ENCODE peak calls at places on chromosome 3, in five cellular contexts. I is right atrium auricular region; K is activated T-cell treated with anti-CD3 and anti-CD28 coated beads, Interleukin-2, amount 50 U/mL, for 1 hour; Q is foreskin keratinocyte; B is Right ventricle myocardium superior. V is an unnamed sample.

GRCh38 chr3:42192334-42193200 is 73.4 kb downstream of the CCK start:
- DNase-seq in I (no peak), K (no peak), Q (no peak), B (no peak), V (no peak)

GRCh38 chr3:16382852-16383251 is 117.8 kb downstream of the OXNAD1 start:
- DNase-seq in I (no peak), K (no peak), Q (no peak), B (no peak), V (no peak)

GRCh38 chr3:169914321-169914720 is 2.9 kb downstream of the SAMD7 start:
- DNase-seq in I (no peak), K (no peak), Q (no peak), B (no peak), V (no peak)

GRCh38 chr3:46695962-46696922 is 2.8 kb upstream of the ALS2CL start:
- DNase-seq in I (no peak), K (no peak), Q (no peak), B (peak; percentile 78), V (no peak)

GRCh38 chr3:98966862-98967554 is 65.5 kb upstream of the DCBLD2 start:
- DNase-seq in I (no peak), K (no peak), Q (no peak), B (no peak), V (no peak)

GRCh38 chr3:22887664-22888291 is 315.3 kb upstream of the UBE2E2 start:
- DNase-seq in I (no peak), K (no peak), Q (no peak), B (no peak), V (no peak)

GRCh38 chr3:196076721-196077120 is 5.2 kb downstream of the TFRC start:
- DNase-seq in I (no peak), K (no peak), Q (no peak), B (no peak), V (no peak)

GRCh38 chr3:111721702-111722205 is 126.6 kb upstream of the ZBED2 start:
- DNase-seq in I (no peak), K (no peak), Q (no peak), B (no peak), V (no peak)

GRCh38 chr3:60610441-60611112 is 640.7 kb downstream of the FHIT start:
- DNase-seq in I (peak; percentile 87), K (no peak), Q (no peak), B (peak; percentile 87), V (no peak)

GRCh38 chr3:131708216-131708615 is 205.4 kb upstream of the MRPL3 start:
- DNase-seq in I (no peak), K (no peak), Q (no peak), B (no peak), V (no peak)

GRCh38 chr3:66816110-66816761 is 181.9 kb upstream of the KBTBD8 start:
- DNase-seq in I (no peak), K (no peak), Q (no peak), B (no peak), V (no peak)

GRCh38 chr3:149792485-149793270 is at the start of gene ANKUB1:
- DNase-seq in I (no peak), K (no peak), Q (no peak), B (no peak), V (no peak)

GRCh38 chr3:178545337-178545736 is 9.1 kb downstream of the KCNMB2 start:
- DNase-seq in I (no peak), K (no peak), Q (no peak), B (no peak), V (no peak)

GRCh38 chr3:194000100-194000499 is 135.8 kb upstream of the HES1 start:
- DNase-seq in I (no peak), K (no peak), Q (no peak), B (no peak), V (no peak)

GRCh38 chr3:118137783-118138182 is 896.9 kb downstream of the IGSF11 start:
- DNase-seq in I (no peak), K (no peak), Q (no peak), B (no peak), V (no peak)

GRCh38 chr3:97658670-97659285 is 105.8 kb upstream of the ARL6 start:
- DNase-seq in I (no peak), K (no peak), Q (no peak), B (no peak), V (no peak)

GRCh38 chr3:120021523-120021922 is 72.7 kb downstream of the GSK3B start:
- DNase-seq in I (no peak), K (no peak), Q (peak; percentile 11), B (no peak), V (no peak)

GRCh38 chr3:64170270-64170669 is 55.0 kb downstream of the PRICKLE2 start:
- DNase-seq in I (no peak), K (no peak), Q (no peak), B (no peak), V (no peak)

V was measured in dorsolateral prefrontal cortex.